ENCODE peak calls at places on chromosomes 6 and 20, in six cellular contexts. O is NB4, R is A549, T is HepG2, F is K562, W is GM12878. K is an unnamed sample.

GRCh38 chr20:13205848-13206434 is 15.1 kb upstream of the ISM1 start:
- DNase-seq in R (no peak), T (no peak), F (no peak), O (no peak), W (no peak), K (no peak)

GRCh38 chr6:107244082-107244741 is 128.9 kb upstream of the BEND3 start:
- DNase-seq in T (no peak), F (no peak), O (no peak), W (no peak), R (no peak), K (no peak)

GRCh38 chr6:35694462-35694861 is 5.7 kb upstream of the FKBP5 start:
- DNase-seq in T (no peak), R (no peak), W (no peak), O (peak; percentile 57), F (peak; percentile 58), K (no peak)

GRCh38 chr6:14305131-14305530 is 187.6 kb downstream of the CD83 start:
- DNase-seq in T (no peak), W (no peak), O (no peak), R (no peak), F (no peak), K (no peak)

GRCh38 chr6:15036690-15037245 is 209.1 kb upstream of the JARID2 start:
- DNase-seq in T (peak; percentile 59), R (no peak), O (no peak), W (no peak), F (peak; percentile 94), K (no peak)

GRCh38 chr6:158653577-158654354 is 3.9 kb downstream of the SYTL3 start:
- DNase-seq in O (peak; percentile 75), F (no peak), W (peak; percentile 91), R (no peak), T (no peak), K (no peak)

GRCh38 chr6:109093732-109094131 is 914 bp downstream of the SESN1 start:
- DNase-seq in F (peak; percentile 36), O (peak; percentile 33), T (no peak), R (no peak), W (no peak), K (peak; percentile 49)

GRCh38 chr6:143034689-143035334 is 25.9 kb upstream of the AIG1 start:
- DNase-seq in F (peak; percentile 82), O (no peak), T (peak; percentile 53), R (no peak), W (no peak), K (no peak)

GRCh38 chr6:22828179-22829062 is 259.1 kb downstream of the HDGFL1 start:
- DNase-seq in F (no peak), T (peak; percentile 39), O (peak; percentile 20), W (no peak), R (peak; percentile 89), K (peak; percentile 99)

DNA sequence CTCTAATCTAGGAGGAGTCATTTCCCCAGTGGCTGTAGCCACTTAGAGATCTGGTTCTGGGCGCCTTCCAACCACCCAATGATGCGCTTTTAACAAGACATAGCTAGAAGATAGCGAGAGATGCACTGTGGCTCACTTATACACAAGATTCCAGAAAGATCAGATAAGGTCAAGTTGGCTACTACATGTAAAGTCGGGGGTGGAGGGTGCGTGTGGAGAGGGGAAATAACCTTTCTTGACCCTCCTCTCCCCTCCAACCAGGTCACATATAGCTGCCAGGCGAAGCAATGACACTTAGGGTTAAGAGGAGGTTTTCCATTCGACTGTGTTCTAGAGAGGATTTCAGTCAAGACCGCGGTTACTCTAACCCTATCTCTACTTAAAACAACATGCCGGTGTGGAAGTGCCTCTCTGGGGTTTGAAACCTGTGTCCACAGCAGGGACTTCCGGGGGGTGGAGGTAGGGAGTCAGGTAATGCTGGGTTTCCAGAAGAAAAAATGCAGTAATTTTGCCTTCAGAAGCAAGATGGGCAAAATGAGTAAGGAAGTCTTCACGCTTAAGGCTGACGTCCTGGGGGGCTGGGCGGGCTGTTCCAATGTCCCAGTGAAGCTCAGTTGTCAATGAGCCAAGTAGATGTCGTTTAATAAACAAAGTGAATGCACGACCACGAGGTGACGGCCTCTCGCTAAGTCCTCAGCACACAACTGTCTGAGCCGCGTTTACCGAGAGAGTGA is 1.9 kb upstream of the SIM1 start:
- DNase-seq in O (no peak), T (peak; percentile 2), R (no peak), F (no peak), W (no peak), K (no peak)
- TF ChIP-seq MYC in O (no peak), T (no peak), R (no peak), F (no peak), W (no peak), K (no peak)

DNA sequence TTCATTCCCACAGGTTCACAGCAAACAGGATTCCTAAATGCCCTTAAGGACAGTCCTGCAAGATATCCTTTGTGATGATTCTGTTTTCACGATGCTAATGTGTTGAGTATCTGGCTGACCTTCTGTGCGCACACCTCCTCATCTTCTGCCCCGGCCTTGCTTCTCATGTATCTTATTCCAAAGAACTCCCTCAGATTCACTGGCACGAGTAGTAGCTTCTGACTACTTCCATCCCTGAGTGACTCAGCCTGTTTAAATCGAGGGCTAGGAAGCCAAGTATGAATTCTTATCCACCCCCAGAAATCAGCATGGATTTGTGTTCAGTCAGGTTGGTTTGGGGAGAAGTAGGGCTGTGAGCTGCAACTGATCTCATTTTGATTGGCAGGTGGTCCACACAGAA is 190.2 kb upstream of the SNX9 start:
- DNase-seq in R (no peak), W (no peak), F (no peak), T (no peak), O (no peak), K (no peak)
- TF ChIP-seq MYC in R (no peak), W (no peak), F (no peak), T (no peak), O (no peak), K (no peak)

GRCh38 chr6:4660377-4661321 is 115.6 kb upstream of the CDYL start:
- DNase-seq in R (no peak), W (no peak), T (no peak), O (no peak), F (no peak), K (no peak)
- TF ChIP-seq MYC in R (no peak), W (no peak), T (no peak), O (no peak), F (no peak), K (no peak)

GRCh38 chr6:28794175-28795002 is 129.4 kb downstream of the TRIM27 start:
- DNase-seq in R (peak; percentile 68), W (no peak), O (peak; percentile 85), T (peak; percentile 29), F (peak; percentile 89), K (peak; percentile 29)

GRCh38 chr6:28785962-28786679 is 137.7 kb downstream of the TRIM27 start:
- DNase-seq in T (no peak), O (no peak), W (no peak), R (no peak), F (no peak), K (no peak)

GRCh38 chr6:28791002-28791383 is 132.8 kb downstream of the TRIM27 start:
- DNase-seq in R (no peak), W (no peak), F (no peak), O (no peak), T (no peak), K (no peak)

DNA sequence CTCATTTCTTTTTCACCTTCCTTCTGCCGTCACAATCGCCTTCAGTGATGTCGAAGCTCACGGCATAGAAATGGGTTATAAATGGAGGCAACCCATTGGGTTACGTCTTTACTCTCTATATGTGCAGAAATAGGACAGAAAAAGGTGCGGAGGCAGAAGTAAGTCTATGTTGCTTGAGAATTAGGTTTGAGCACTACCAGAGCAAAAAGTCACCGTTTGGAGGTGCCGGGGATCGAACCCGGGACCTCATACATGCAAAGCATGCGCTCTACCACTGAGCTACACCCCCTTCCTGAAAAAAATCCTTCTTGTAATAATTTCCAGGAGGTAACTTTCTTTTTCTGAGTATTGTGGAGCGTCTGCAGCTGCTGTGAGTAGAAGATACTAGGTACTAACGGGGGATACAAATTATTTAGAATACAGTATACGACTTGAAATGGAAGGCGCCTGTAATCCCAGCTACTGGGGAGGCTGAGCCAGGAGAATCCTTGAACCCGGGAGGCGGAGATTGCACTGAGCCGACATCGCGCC is 134.2 kb downstream of the TRIM27 start:
- DNase-seq in T (peak; percentile 80), O (peak; percentile 80), F (peak; percentile 91), W (no peak), R (peak; percentile 78), K (peak; percentile 49)
- TF ChIP-seq MYC in T (no peak), O (no peak), F (peak; percentile 11), W (no peak), R (no peak), K (no peak)

GRCh38 chr6:12955996-12956395 is 239.4 kb downstream of the PHACTR1 start:
- DNase-seq in F (no peak), T (no peak), O (no peak), W (no peak), R (no peak), K (no peak)
- TF ChIP-seq MYC in F (no peak), T (no peak), O (no peak), W (no peak), R (no peak), K (no peak)

DNA sequence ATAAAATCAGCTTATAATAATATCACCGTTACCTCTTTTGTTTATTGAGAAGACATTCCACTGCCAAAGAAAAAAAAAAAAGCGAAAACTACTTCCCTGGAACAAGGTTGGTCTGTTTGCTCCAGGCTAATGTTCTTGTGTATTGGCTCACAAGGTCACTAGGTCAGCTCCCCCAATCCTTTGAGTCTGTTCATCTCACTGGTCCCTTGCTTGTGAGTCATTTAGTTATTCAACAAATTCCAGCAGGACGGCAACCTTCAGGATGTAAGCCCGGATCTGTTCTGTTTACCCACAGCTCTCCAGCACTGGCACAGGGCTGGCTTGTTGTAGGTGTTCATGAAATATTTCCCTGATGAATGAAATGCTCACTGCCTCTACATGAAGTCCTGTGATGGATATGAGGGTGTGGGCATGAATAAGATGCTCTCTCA is 3.3 kb downstream of the ARHGAP40 start:
- DNase-seq in T (peak; percentile 100), R (peak; percentile 94), F (no peak), W (no peak), O (no peak), K (peak; percentile 82)
- TF ChIP-seq MYC in T (peak; percentile 46), R (no peak), F (no peak), W (no peak), O (no peak), K (no peak)

GRCh38 chr6:167153523-167153959 is 4.2 kb downstream of the GPR31 start:
- DNase-seq in T (peak; percentile 15), R (no peak), O (peak; percentile 63), W (peak; percentile 78), F (no peak), K (peak; percentile 35)
- TF ChIP-seq MYC in T (no peak), R (no peak), O (no peak), W (no peak), F (no peak), K (no peak)

DNA sequence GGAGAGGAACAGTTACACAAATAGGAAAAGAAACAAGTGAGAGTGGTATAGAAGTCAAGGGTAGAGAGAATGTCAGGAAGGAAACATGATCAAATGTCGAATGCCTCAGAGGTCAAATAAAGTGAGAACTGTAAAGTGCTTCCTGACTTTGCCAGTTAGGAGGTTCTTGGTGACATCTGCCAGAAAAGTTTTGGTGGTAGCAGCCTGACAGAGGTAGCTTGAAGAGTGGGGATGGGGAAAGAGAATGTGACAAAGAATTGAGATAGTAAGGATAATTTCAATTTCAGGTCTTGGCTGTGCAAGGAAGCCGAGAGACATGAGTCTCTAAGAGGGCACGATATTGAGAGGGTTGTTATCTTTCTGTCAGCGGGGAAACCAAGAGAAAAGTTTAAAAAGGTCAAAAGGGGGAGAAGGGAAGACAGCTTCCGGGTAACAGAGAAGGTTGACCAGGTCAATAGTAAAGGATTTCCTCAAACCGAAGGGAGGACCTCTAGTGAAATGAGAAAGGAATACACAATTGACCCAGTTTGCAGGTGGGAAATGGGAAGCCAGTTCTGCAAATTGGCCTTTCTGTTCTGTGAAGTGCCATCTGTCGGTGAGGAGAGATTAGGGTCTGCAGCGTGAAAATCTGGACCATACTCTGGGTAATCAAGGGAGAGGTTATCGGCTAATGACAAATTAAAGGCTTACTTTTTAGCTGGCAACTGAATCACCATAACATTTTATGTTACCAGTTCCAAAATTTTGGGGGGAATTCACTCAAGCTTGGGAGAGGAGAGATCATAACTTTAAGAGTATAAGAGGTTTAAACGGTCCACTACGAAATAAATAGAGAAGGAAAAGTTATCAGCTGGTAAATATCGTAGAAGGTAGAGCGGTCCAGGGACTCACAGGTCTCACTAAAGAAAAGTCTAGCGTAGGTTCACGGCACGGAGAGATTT is 973 bp upstream of the BRD2 start:
- DNase-seq in F (peak; percentile 90), W (no peak), O (peak; percentile 87), T (peak; percentile 87), R (peak; percentile 80), K (peak; percentile 68)
- TF ChIP-seq MYC in F (no peak), W (no peak), O (peak; percentile 13), T (no peak), R (no peak), K (no peak)